ENCODE peak calls at places on chromosomes 6 and 20, in ten cellular contexts. S, N, Y, K, D, E, U, R, O and F are unnamed samples.

GRCh38 chr6:43124481-43124880 is 46.6 kb upstream of the SRF start:
- DNase-seq in S (no peak), N (no peak), Y (no peak), K (no peak), D (no peak), E (no peak), U (no peak), R (no peak), O (no peak), F (no peak)

GRCh38 chr20:57384953-57385761 is 6.0 kb upstream of the RBM38 start:
- DNase-seq in S (no peak), N (no peak), Y (no peak), K (no peak), D (no peak), E (no peak), U (no peak), R (no peak), O (no peak), F (no peak)

GRCh38 chr6:130602151-130602770 is 224.9 kb upstream of the SMLR1 start:
- DNase-seq in S (no peak), N (no peak), Y (no peak), K (peak; percentile 88), D (peak; percentile 72), E (no peak), U (peak; percentile 3), R (peak; percentile 79), O (no peak), F (no peak)

GRCh38 chr6:71419954-71420692 is 131.5 kb downstream of the OGFRL1 start:
- DNase-seq in S (peak; percentile 79), N (no peak), Y (no peak), K (peak; percentile 76), D (no peak), E (peak; percentile 70), U (no peak), R (no peak), O (peak; percentile 65), F (no peak)

GRCh38 chr6:108497883-108498282 is 62.8 kb upstream of the FOXO3 start:
- DNase-seq in S (peak; percentile 48), N (peak; percentile 61), Y (no peak), K (peak; percentile 43), D (peak; percentile 43), E (no peak), U (peak; percentile 4), R (peak; percentile 2), O (no peak), F (no peak)

GRCh38 chr20:24769878-24770627 is 179.0 kb upstream of the CST7 start:
- DNase-seq in S (no peak), N (peak; percentile 34), Y (no peak), K (no peak), D (no peak), E (no peak), U (no peak), R (no peak), O (no peak), F (no peak)

GRCh38 chr6:134822920-134823430 is 126.9 kb downstream of the ALDH8A1 start:
- DNase-seq in S (peak; percentile 89), N (peak; percentile 82), Y (peak; percentile 9), K (peak; percentile 86), D (peak; percentile 87), E (peak; percentile 54), U (peak; percentile 66), R (peak; percentile 55), O (peak; percentile 47), F (no peak)

GRCh38 chr6:108809211-108809610 is 39.0 kb upstream of the ARMC2 start:
- DNase-seq in S (no peak), N (no peak), Y (no peak), K (no peak), D (no peak), E (no peak), U (no peak), R (no peak), O (no peak), F (no peak)

GRCh38 chr20:40494238-40494637 is 194.8 kb downstream of the MAFB start:
- DNase-seq in S (no peak), N (no peak), Y (no peak), K (no peak), D (no peak), E (peak; percentile 71), U (no peak), R (no peak), O (no peak), F (no peak)

GRCh38 chr20:58636983-58637421 is 14.1 kb upstream of the STX16 start:
- DNase-seq in S (no peak), N (no peak), Y (no peak), K (no peak), D (no peak), E (no peak), U (no peak), R (no peak), O (no peak), F (no peak)

GRCh38 chr6:136640132-136640915 is 90.1 kb upstream of the MAP7 start:
- DNase-seq in S (no peak), N (no peak), Y (no peak), K (peak; percentile 51), D (no peak), E (no peak), U (no peak), R (no peak), O (no peak), F (no peak)

GRCh38 chr20:50133041-50133440 is 20.1 kb upstream of the UBE2V1 start:
- DNase-seq in S (no peak), N (no peak), Y (no peak), K (no peak), D (no peak), E (no peak), U (no peak), R (no peak), O (no peak), F (no peak)

GRCh38 chr6:41373919-41374617 is 38.7 kb downstream of the NCR2 start:
- DNase-seq in S (peak; percentile 46), N (peak; percentile 67), Y (no peak), K (peak; percentile 15), D (no peak), E (no peak), U (no peak), R (no peak), O (no peak), F (no peak)

GRCh38 chr6:37324131-37325033 is 29.4 kb upstream of the RNF8 start:
- DNase-seq in S (no peak), N (no peak), Y (peak; percentile 8), K (peak; percentile 43), D (peak; percentile 21), E (no peak), U (no peak), R (peak; percentile 49), O (no peak), F (no peak)

GRCh38 chr20:38728237-38728761 is 4.0 kb downstream of the SLC32A1 start:
- DNase-seq in S (no peak), N (peak; percentile 58), Y (peak; percentile 2), K (no peak), D (no peak), E (no peak), U (no peak), R (no peak), O (no peak), F (no peak)

GRCh38 chr6:53566755-53567154 is 21.9 kb upstream of the GCLC start:
- DNase-seq in S (no peak), N (no peak), Y (no peak), K (no peak), D (no peak), E (no peak), U (no peak), R (no peak), O (no peak), F (no peak)

GRCh38 chr6:135922170-135922569 is 70.7 kb downstream of the PDE7B start:
- DNase-seq in S (no peak), N (no peak), Y (no peak), K (peak; percentile 60), D (peak; percentile 83), E (no peak), U (no peak), R (no peak), O (no peak), F (no peak)

GRCh38 chr20:38125157-38126056 is 39.7 kb downstream of the TGM2 start:
- DNase-seq in S (no peak), N (peak; percentile 24), Y (no peak), K (no peak), D (no peak), E (peak; percentile 74), U (no peak), R (no peak), O (peak; percentile 92), F (no peak)

GRCh38 chr20:35404614-35405259 is 7.0 kb downstream of the UQCC1 start:
- DNase-seq in S (no peak), N (no peak), Y (no peak), K (no peak), D (no peak), E (no peak), U (no peak), R (peak; percentile 36), O (no peak), F (no peak)

GRCh38 chr6:2157441-2158127 is 87.8 kb downstream of the GMDS start:
- DNase-seq in S (no peak), N (no peak), Y (no peak), K (peak; percentile 78), D (no peak), E (no peak), U (no peak), R (no peak), O (no peak), F (no peak)

GRCh38 chr20:52454660-52455059 is 263.1 kb upstream of the ZFP64 start:
- DNase-seq in S (no peak), N (no peak), Y (no peak), K (peak; percentile 60), D (no peak), E (no peak), U (no peak), R (no peak), O (no peak), F (no peak)

GRCh38 chr6:108581237-108581931 is 20.7 kb downstream of the FOXO3 start:
- DNase-seq in S (no peak), N (no peak), Y (no peak), K (peak; percentile 74), D (peak; percentile 62), E (no peak), U (no peak), R (peak; percentile 14), O (no peak), F (no peak)

GRCh38 chr20:33014336-33015113 is 7.0 kb downstream of the BPIFB2 start:
- DNase-seq in S (no peak), N (no peak), Y (no peak), K (no peak), D (no peak), E (no peak), U (no peak), R (no peak), O (no peak), F (no peak)

GRCh38 chr6:160273196-160273595 is 14.6 kb upstream of the SLC22A2 start:
- DNase-seq in S (no peak), N (no peak), Y (no peak), K (no peak), D (no peak), E (no peak), U (no peak), R (no peak), O (no peak), F (no peak)

GRCh38 chr20:4459081-4459480 is 262.6 kb upstream of the PRND start:
- DNase-seq in S (no peak), N (no peak), Y (no peak), K (no peak), D (no peak), E (no peak), U (no peak), R (no peak), O (no peak), F (no peak)

GRCh38 chr6:26304213-26305096 is 60.5 kb upstream of the BTN3A2 start:
- DNase-seq in S (no peak), N (no peak), Y (peak; percentile 20), K (peak; percentile 53), D (no peak), E (no peak), U (no peak), R (peak; percentile 82), O (peak; percentile 64), F (no peak)

GRCh38 chr20:35607003-35607735 is 8.5 kb upstream of the SPAG4 start:
- DNase-seq in S (no peak), N (no peak), Y (no peak), K (no peak), D (no peak), E (peak; percentile 76), U (no peak), R (no peak), O (no peak), F (no peak)